ENCODE peak calls at places on chromosomes 4 and X, in six cellular contexts. One of them, this sample, is unnamed.

GRCh38 chr4:15015170-15015569 is 12.9 kb downstream of the CPEB2 start:
- DNase-seq in tibial nerve: no peak
- DNase-seq in ovary: no peak
- DNase-seq in HepG2: no peak
- DNase-seq in A549: no peak
- DNase-seq in upper lobe of left lung: no peak
- DNase-seq in this sample: no peak

GRCh38 chr4:138650917-138651564 is 364.5 kb upstream of the NOCT start:
- DNase-seq in tibial nerve: no peak
- DNase-seq in ovary: no peak
- DNase-seq in HepG2: no peak
- DNase-seq in A549: no peak
- DNase-seq in upper lobe of left lung: no peak
- DNase-seq in this sample: peak; percentile 70

GRCh38 chrX:65601530-65602281 is 65.7 kb upstream of the MSN start:
- DNase-seq in tibial nerve: peak; percentile 67
- DNase-seq in ovary: peak; percentile 70
- DNase-seq in HepG2: peak; percentile 0
- DNase-seq in A549: no peak
- DNase-seq in upper lobe of left lung: peak; percentile 93
- DNase-seq in this sample: no peak

GRCh38 chr4:62771656-62772557 is 1571.8 kb downstream of the ADGRL3 start:
- DNase-seq in tibial nerve: no peak
- DNase-seq in ovary: no peak
- DNase-seq in HepG2: no peak
- DNase-seq in A549: no peak
- DNase-seq in upper lobe of left lung: no peak
- DNase-seq in this sample: no peak

GRCh38 chr4:137116144-137116543 is 416.1 kb downstream of the PCDH18 start:
- DNase-seq in tibial nerve: no peak
- DNase-seq in ovary: no peak
- DNase-seq in HepG2: no peak
- DNase-seq in A549: no peak
- DNase-seq in upper lobe of left lung: no peak
- DNase-seq in this sample: no peak

GRCh38 chr4:158229768-158230167 is 19.5 kb downstream of the TMEM144 start:
- DNase-seq in tibial nerve: no peak
- DNase-seq in ovary: no peak
- DNase-seq in HepG2: no peak
- DNase-seq in A549: no peak
- DNase-seq in upper lobe of left lung: no peak
- DNase-seq in this sample: no peak

GRCh38 chr4:164648151-164648848 is 105.6 kb upstream of the SMIM31 start:
- DNase-seq in tibial nerve: no peak
- DNase-seq in ovary: no peak
- DNase-seq in HepG2: no peak
- DNase-seq in A549: no peak
- DNase-seq in upper lobe of left lung: no peak
- DNase-seq in this sample: no peak

GRCh38 chr4:102850373-102850772 is 18.4 kb upstream of the CISD2 start:
- DNase-seq in tibial nerve: no peak
- DNase-seq in ovary: no peak
- DNase-seq in HepG2: peak; percentile 48
- DNase-seq in A549: no peak
- DNase-seq in upper lobe of left lung: no peak
- DNase-seq in this sample: no peak

GRCh38 chr4:53861856-53862610 is 202.4 kb downstream of the CHIC2 start:
- DNase-seq in tibial nerve: peak; percentile 21
- DNase-seq in ovary: peak; percentile 38
- DNase-seq in HepG2: no peak
- DNase-seq in A549: no peak
- DNase-seq in upper lobe of left lung: no peak
- DNase-seq in this sample: no peak

GRCh38 chr4:169005453-169006099 is 4.5 kb downstream of the CBR4 start:
- DNase-seq in tibial nerve: no peak
- DNase-seq in ovary: no peak
- DNase-seq in HepG2: peak; percentile 65
- DNase-seq in A549: no peak
- DNase-seq in upper lobe of left lung: no peak
- DNase-seq in this sample: no peak

GRCh38 chrX:129996120-129996519 is 13.7 kb downstream of the BCORL1 start:
- DNase-seq in tibial nerve: no peak
- DNase-seq in ovary: no peak
- DNase-seq in HepG2: no peak
- DNase-seq in A549: no peak
- DNase-seq in upper lobe of left lung: no peak
- DNase-seq in this sample: no peak

GRCh38 chrX:118116308-118117068 is at the start of gene KLHL13:
- DNase-seq in tibial nerve: peak; percentile 11
- DNase-seq in ovary: peak; percentile 42
- DNase-seq in HepG2: no peak
- DNase-seq in A549: peak; percentile 15
- DNase-seq in upper lobe of left lung: no peak
- DNase-seq in this sample: no peak

GRCh38 chr4:48046059-48046458 is 29.5 kb downstream of the NIPAL1 start:
- DNase-seq in tibial nerve: no peak
- DNase-seq in ovary: no peak
- DNase-seq in HepG2: no peak
- DNase-seq in A549: no peak
- DNase-seq in upper lobe of left lung: no peak
- DNase-seq in this sample: no peak

GRCh38 chrX:151393514-151393913 is 3.5 kb upstream of the VMA21 start:
- DNase-seq in tibial nerve: no peak
- DNase-seq in ovary: no peak
- DNase-seq in HepG2: no peak
- DNase-seq in A549: no peak
- DNase-seq in upper lobe of left lung: no peak
- DNase-seq in this sample: no peak

GRCh38 chr4:25875281-25875745 is 12.5 kb upstream of the SEL1L3 start:
- DNase-seq in tibial nerve: no peak
- DNase-seq in ovary: no peak
- DNase-seq in HepG2: no peak
- DNase-seq in A549: no peak
- DNase-seq in upper lobe of left lung: no peak
- DNase-seq in this sample: no peak

GRCh38 chr4:40333921-40334352 is 1.2 kb upstream of the CHRNA9 start:
- DNase-seq in tibial nerve: no peak
- DNase-seq in ovary: no peak
- DNase-seq in HepG2: no peak
- DNase-seq in A549: peak; percentile 54
- DNase-seq in upper lobe of left lung: no peak
- DNase-seq in this sample: no peak
- TF ChIP-seq EP300 in tibial nerve: no peak
- TF ChIP-seq EP300 in ovary: no peak
- TF ChIP-seq EP300 in HepG2: no peak
- TF ChIP-seq EP300 in A549: no peak
- TF ChIP-seq EP300 in upper lobe of left lung: no peak
- TF ChIP-seq EP300 in this sample: no peak

GRCh38 chr4:181949704-181950312 is 293.4 kb upstream of the TENM3 start:
- DNase-seq in tibial nerve: no peak
- DNase-seq in ovary: no peak
- DNase-seq in HepG2: no peak
- DNase-seq in A549: no peak
- DNase-seq in upper lobe of left lung: no peak
- DNase-seq in this sample: no peak
- TF ChIP-seq EP300 in tibial nerve: no peak
- TF ChIP-seq EP300 in ovary: no peak
- TF ChIP-seq EP300 in HepG2: no peak
- TF ChIP-seq EP300 in A549: no peak
- TF ChIP-seq EP300 in upper lobe of left lung: no peak
- TF ChIP-seq EP300 in this sample: no peak

GRCh38 chrX:139881572-139881971 is 51.3 kb downstream of the ATP11C start:
- DNase-seq in tibial nerve: no peak
- DNase-seq in ovary: no peak
- DNase-seq in HepG2: no peak
- DNase-seq in A549: no peak
- DNase-seq in upper lobe of left lung: no peak
- DNase-seq in this sample: no peak
- TF ChIP-seq EP300 in tibial nerve: peak; percentile 17
- TF ChIP-seq EP300 in ovary: no peak
- TF ChIP-seq EP300 in HepG2: no peak
- TF ChIP-seq EP300 in A549: no peak
- TF ChIP-seq EP300 in upper lobe of left lung: no peak
- TF ChIP-seq EP300 in this sample: no peak

GRCh38 chrX:29662759-29663503 is 552.4 kb upstream of the MAGEB2 start:
- DNase-seq in tibial nerve: no peak
- DNase-seq in ovary: no peak
- DNase-seq in HepG2: peak; percentile 1
- DNase-seq in A549: peak; percentile 71
- DNase-seq in upper lobe of left lung: no peak
- DNase-seq in this sample: no peak
- TF ChIP-seq EP300 in tibial nerve: peak; percentile 11
- TF ChIP-seq EP300 in ovary: no peak
- TF ChIP-seq EP300 in HepG2: no peak
- TF ChIP-seq EP300 in A549: peak; percentile 76
- TF ChIP-seq EP300 in upper lobe of left lung: no peak
- TF ChIP-seq EP300 in this sample: no peak

DNA sequence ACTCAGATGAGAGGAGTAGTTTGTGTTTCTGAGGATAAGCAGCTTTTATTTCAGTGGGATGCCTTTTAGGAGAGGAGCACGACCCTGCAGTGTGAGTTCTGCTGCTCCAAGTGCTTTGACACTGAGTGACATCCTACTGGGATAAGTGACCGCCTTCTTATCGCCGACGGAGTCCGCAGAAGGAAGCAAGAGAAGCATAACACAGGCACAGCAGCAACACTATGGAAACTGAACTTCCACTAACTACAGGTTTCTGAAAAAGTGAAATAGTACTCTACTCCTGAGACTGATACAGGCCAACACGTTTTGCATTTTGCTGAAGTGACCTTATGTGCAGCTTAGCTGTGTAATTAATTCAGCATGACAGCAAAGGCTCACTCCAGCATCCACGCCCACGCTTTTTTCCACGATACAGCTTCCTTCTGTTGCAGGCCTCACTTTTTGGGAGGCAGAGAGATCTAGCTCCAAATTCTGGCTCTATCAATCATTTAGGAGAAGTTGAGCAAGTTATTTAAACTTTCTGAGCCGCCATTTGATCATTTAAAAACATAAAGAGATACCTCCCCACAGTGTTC is 160.4 kb downstream of the AFAP1 start:
- DNase-seq in tibial nerve: no peak
- DNase-seq in ovary: no peak
- DNase-seq in HepG2: no peak
- DNase-seq in A549: no peak
- DNase-seq in upper lobe of left lung: peak; percentile 15
- DNase-seq in this sample: no peak
- TF ChIP-seq EP300 in tibial nerve: peak; percentile 16
- TF ChIP-seq EP300 in ovary: no peak
- TF ChIP-seq EP300 in HepG2: no peak
- TF ChIP-seq EP300 in A549: no peak
- TF ChIP-seq EP300 in upper lobe of left lung: no peak
- TF ChIP-seq EP300 in this sample: no peak

DNA sequence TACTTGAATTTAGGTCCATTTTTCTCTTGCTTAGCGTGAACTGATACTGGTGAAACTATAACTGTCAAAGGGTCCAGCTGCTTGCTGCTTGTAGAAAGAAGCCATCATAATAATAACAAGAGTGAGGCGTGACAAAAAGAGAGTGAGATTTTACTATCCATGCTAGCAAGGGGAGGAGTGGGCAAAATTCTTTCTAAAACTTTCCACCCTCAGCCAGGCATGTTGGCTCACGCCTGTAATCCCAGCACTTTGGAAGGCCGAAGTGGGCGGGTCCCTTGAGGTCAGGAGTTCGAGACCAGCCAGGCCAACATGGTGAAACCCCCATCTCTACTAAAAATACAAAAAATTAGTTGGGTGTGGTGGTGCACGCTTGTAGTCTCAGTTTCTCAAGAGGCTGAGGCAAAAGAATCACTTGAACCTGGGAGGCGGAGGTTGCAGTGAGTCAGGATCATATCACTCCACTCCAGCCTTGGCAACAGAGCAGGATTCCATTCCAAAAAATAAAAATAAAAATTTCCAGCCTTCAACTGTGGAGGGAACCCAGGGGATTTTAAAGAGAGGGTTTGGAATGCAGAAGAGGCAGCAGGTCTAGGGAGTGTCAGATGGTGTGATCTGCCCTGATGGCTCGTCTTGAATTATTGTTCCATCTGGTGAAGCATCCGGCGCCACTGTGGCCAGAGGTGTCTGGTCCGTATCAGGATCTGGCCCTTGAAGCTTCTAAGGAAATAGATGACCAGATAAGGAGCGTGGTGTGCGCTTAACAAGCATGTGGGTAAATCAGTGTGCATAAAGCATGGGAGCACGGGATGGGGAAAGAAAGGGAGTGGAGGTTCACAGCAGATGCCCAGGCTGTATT is 51.8 kb downstream of the LRP2BP start:
- DNase-seq in tibial nerve: peak; percentile 18
- DNase-seq in ovary: no peak
- DNase-seq in HepG2: no peak
- DNase-seq in A549: no peak
- DNase-seq in upper lobe of left lung: no peak
- DNase-seq in this sample: no peak
- TF ChIP-seq EP300 in tibial nerve: no peak
- TF ChIP-seq EP300 in ovary: no peak
- TF ChIP-seq EP300 in HepG2: no peak
- TF ChIP-seq EP300 in A549: no peak
- TF ChIP-seq EP300 in upper lobe of left lung: no peak
- TF ChIP-seq EP300 in this sample: no peak

GRCh38 chr4:73705721-73706120 is 34.6 kb upstream of the CXCL8 start:
- DNase-seq in tibial nerve: no peak
- DNase-seq in ovary: no peak
- DNase-seq in HepG2: no peak
- DNase-seq in A549: no peak
- DNase-seq in upper lobe of left lung: no peak
- DNase-seq in this sample: no peak

GRCh38 chr4:73704314-73705055 is 35.9 kb upstream of the CXCL8 start:
- DNase-seq in tibial nerve: peak; percentile 43
- DNase-seq in ovary: peak; percentile 54
- DNase-seq in HepG2: peak; percentile 48
- DNase-seq in A549: peak; percentile 43
- DNase-seq in upper lobe of left lung: peak; percentile 88
- DNase-seq in this sample: no peak

GRCh38 chr4:73703320-73703719 is 37.0 kb upstream of the CXCL8 start:
- DNase-seq in tibial nerve: no peak
- DNase-seq in ovary: no peak
- DNase-seq in HepG2: no peak
- DNase-seq in A549: no peak
- DNase-seq in upper lobe of left lung: no peak
- DNase-seq in this sample: no peak

GRCh38 chr4:73706811-73707210 is 33.6 kb upstream of the CXCL8 start:
- DNase-seq in tibial nerve: no peak
- DNase-seq in ovary: no peak
- DNase-seq in HepG2: no peak
- DNase-seq in A549: no peak
- DNase-seq in upper lobe of left lung: no peak
- DNase-seq in this sample: no peak

GRCh38 chr4:73705056-73705432 is 35.3 kb upstream of the CXCL8 start:
- DNase-seq in tibial nerve: no peak
- DNase-seq in ovary: no peak
- DNase-seq in HepG2: no peak
- DNase-seq in A549: no peak
- DNase-seq in upper lobe of left lung: no peak
- DNase-seq in this sample: no peak
- TF ChIP-seq EP300 in tibial nerve: no peak
- TF ChIP-seq EP300 in ovary: no peak
- TF ChIP-seq EP300 in HepG2: no peak
- TF ChIP-seq EP300 in A549: no peak
- TF ChIP-seq EP300 in upper lobe of left lung: no peak
- TF ChIP-seq EP300 in this sample: no peak

This sample was measured in esophagus muscularis mucosa.